ENCODE peak calls at places on chromosomes 5 and 9, in six cellular contexts. One of them, this sample, is unnamed.

GRCh38 chr5:15612915-15613635 is 113.1 kb downstream of the FBXL7 start:
- DNase-seq in lower leg skin: no peak
- DNase-seq in heart left ventricle: no peak
- DNase-seq in endothelial cell: no peak
- DNase-seq in astrocyte: no peak
- DNase-seq in epithelial cell of esophagus: no peak
- DNase-seq in this sample: no peak

GRCh38 chr5:96709152-96709821 is 47.1 kb downstream of the CAST start:
- DNase-seq in endothelial cell: no peak
- DNase-seq in lower leg skin: no peak
- DNase-seq in heart left ventricle: no peak
- DNase-seq in astrocyte: peak
- DNase-seq in epithelial cell of esophagus: peak
- DNase-seq in this sample: no peak

GRCh38 chr5:98268162-98268860 is 505.2 kb upstream of the RGMB start:
- DNase-seq in endothelial cell: no peak
- DNase-seq in heart left ventricle: no peak
- DNase-seq in lower leg skin: no peak
- DNase-seq in astrocyte: no peak
- DNase-seq in epithelial cell of esophagus: no peak
- DNase-seq in this sample: no peak

GRCh38 chr5:140966293-140967225 is at the start of gene PCDHAC2:
- DNase-seq in epithelial cell of esophagus: peak
- DNase-seq in lower leg skin: no peak
- DNase-seq in endothelial cell: peak
- DNase-seq in heart left ventricle: peak
- DNase-seq in astrocyte: peak
- DNase-seq in this sample: no peak

GRCh38 chr5:15807861-15808260 is 307.9 kb downstream of the FBXL7 start:
- DNase-seq in epithelial cell of esophagus: peak
- DNase-seq in endothelial cell: no peak
- DNase-seq in lower leg skin: peak
- DNase-seq in heart left ventricle: peak
- DNase-seq in astrocyte: peak
- DNase-seq in this sample: no peak

GRCh38 chr9:10268500-10269485 is 344.0 kb downstream of the PTPRD start:
- DNase-seq in lower leg skin: no peak
- DNase-seq in astrocyte: peak
- DNase-seq in endothelial cell: peak
- DNase-seq in epithelial cell of esophagus: peak
- DNase-seq in heart left ventricle: peak
- DNase-seq in this sample: no peak

GRCh38 chr5:101418735-101419134 is 515.7 kb upstream of the ST8SIA4 start:
- DNase-seq in astrocyte: no peak
- DNase-seq in lower leg skin: no peak
- DNase-seq in epithelial cell of esophagus: no peak
- DNase-seq in heart left ventricle: no peak
- DNase-seq in endothelial cell: no peak
- DNase-seq in this sample: no peak

GRCh38 chr9:126682928-126683697 is 69.4 kb downstream of the LMX1B start:
- DNase-seq in astrocyte: no peak
- DNase-seq in lower leg skin: no peak
- DNase-seq in heart left ventricle: peak
- DNase-seq in epithelial cell of esophagus: no peak
- DNase-seq in endothelial cell: no peak
- DNase-seq in this sample: no peak

GRCh38 chr5:54964405-54964804 is 21.0 kb downstream of the ESM1 start:
- DNase-seq in epithelial cell of esophagus: no peak
- DNase-seq in astrocyte: no peak
- DNase-seq in heart left ventricle: no peak
- DNase-seq in endothelial cell: no peak
- DNase-seq in lower leg skin: no peak
- DNase-seq in this sample: no peak

GRCh38 chr5:137735531-137736284 is at the start of gene KLHL3:
- DNase-seq in heart left ventricle: peak
- DNase-seq in lower leg skin: no peak
- DNase-seq in epithelial cell of esophagus: peak
- DNase-seq in endothelial cell: peak
- DNase-seq in astrocyte: peak
- DNase-seq in this sample: no peak

GRCh38 chr9:93013856-93014582 is 44.5 kb upstream of the SUSD3 start:
- DNase-seq in heart left ventricle: no peak
- DNase-seq in lower leg skin: no peak
- DNase-seq in epithelial cell of esophagus: no peak
- DNase-seq in endothelial cell: no peak
- DNase-seq in astrocyte: no peak
- DNase-seq in this sample: no peak

GRCh38 chr9:37917315-37917731 is 13.4 kb upstream of the SLC25A51 start:
- DNase-seq in lower leg skin: no peak
- DNase-seq in heart left ventricle: no peak
- DNase-seq in epithelial cell of esophagus: no peak
- DNase-seq in astrocyte: no peak
- DNase-seq in endothelial cell: no peak
- DNase-seq in this sample: no peak

GRCh38 chr9:16625831-16626230 is 244.6 kb downstream of the BNC2 start:
- DNase-seq in endothelial cell: no peak
- DNase-seq in epithelial cell of esophagus: no peak
- DNase-seq in astrocyte: peak
- DNase-seq in lower leg skin: no peak
- DNase-seq in heart left ventricle: no peak
- DNase-seq in this sample: no peak

GRCh38 chr9:37001461-37001860 is 32.6 kb downstream of the PAX5 start:
- DNase-seq in lower leg skin: no peak
- DNase-seq in astrocyte: no peak
- DNase-seq in heart left ventricle: no peak
- DNase-seq in epithelial cell of esophagus: no peak
- DNase-seq in endothelial cell: no peak
- DNase-seq in this sample: no peak

GRCh38 chr9:18255158-18255629 is 218.8 kb upstream of the ADAMTSL1 start:
- DNase-seq in lower leg skin: peak
- DNase-seq in astrocyte: peak
- DNase-seq in heart left ventricle: peak
- DNase-seq in epithelial cell of esophagus: peak
- DNase-seq in endothelial cell: peak
- DNase-seq in this sample: peak

GRCh38 chr9:14654932-14655331 is 38.3 kb downstream of the ZDHHC21 start:
- DNase-seq in heart left ventricle: no peak
- DNase-seq in lower leg skin: no peak
- DNase-seq in epithelial cell of esophagus: no peak
- DNase-seq in endothelial cell: no peak
- DNase-seq in astrocyte: no peak
- DNase-seq in this sample: no peak

GRCh38 chr5:39376293-39376714 is 12.0 kb upstream of the C9 start:
- DNase-seq in epithelial cell of esophagus: peak
- DNase-seq in endothelial cell: peak
- DNase-seq in heart left ventricle: no peak
- DNase-seq in astrocyte: peak
- DNase-seq in lower leg skin: peak
- DNase-seq in this sample: no peak
- TF ChIP-seq CTCF in epithelial cell of esophagus: peak
- TF ChIP-seq CTCF in endothelial cell: peak
- TF ChIP-seq CTCF in heart left ventricle: peak
- TF ChIP-seq CTCF in astrocyte: peak
- TF ChIP-seq CTCF in lower leg skin: no peak
- TF ChIP-seq CTCF in this sample: peak

DNA sequence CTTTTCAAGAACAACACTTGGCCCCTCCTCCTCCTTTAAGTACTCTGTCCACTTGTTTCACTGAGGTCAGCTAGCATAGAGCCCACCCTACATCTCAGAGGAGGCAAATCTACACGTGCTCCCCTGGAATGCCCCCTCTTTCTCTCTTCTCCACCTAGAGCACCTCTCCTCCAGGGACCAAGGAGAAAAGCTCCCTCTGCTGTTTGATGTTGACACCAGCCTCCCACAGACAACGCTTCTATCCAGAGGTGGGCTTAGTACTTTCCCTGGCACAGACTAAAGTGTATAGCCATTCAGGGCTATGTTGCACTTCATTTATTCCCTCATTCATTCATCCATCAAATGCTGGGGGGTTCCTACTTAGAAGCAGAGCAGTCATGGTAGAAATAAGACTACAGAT is 68.2 kb upstream of the TAF1L start:
- DNase-seq in endothelial cell: no peak
- DNase-seq in astrocyte: no peak
- DNase-seq in heart left ventricle: no peak
- DNase-seq in epithelial cell of esophagus: peak
- DNase-seq in lower leg skin: no peak
- DNase-seq in this sample: no peak
- TF ChIP-seq CTCF in endothelial cell: no peak
- TF ChIP-seq CTCF in astrocyte: peak
- TF ChIP-seq CTCF in heart left ventricle: no peak
- TF ChIP-seq CTCF in epithelial cell of esophagus: peak
- TF ChIP-seq CTCF in lower leg skin: no peak
- TF ChIP-seq CTCF in this sample: no peak

DNA sequence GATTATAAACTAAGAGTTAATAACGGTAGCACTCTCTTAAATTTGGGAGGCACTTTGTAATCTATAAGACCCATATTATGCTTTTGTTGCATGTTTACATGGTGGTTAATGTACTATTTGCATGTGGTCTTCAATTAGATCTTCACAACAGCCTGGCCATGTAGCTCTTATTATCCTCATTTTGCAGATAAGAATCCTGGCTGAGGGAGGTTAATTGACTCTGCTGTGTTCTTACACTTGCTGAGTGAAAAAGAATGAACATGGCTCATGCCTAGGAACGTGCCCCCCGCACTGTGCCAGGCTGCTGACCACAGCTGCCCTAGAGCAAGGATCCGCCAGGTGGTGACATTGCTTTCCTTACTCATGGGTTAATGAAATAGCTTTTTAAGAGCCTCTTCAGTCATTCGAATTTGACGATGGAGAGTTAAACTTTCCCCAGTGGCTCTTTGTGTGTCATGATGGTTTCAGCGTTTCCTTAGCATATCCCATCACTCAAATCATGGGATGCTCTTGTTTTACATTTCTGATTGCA is 97.9 kb downstream of the CDH6 start:
- DNase-seq in astrocyte: no peak
- DNase-seq in heart left ventricle: no peak
- DNase-seq in epithelial cell of esophagus: no peak
- DNase-seq in endothelial cell: peak
- DNase-seq in lower leg skin: no peak
- DNase-seq in this sample: no peak
- TF ChIP-seq CTCF in astrocyte: no peak
- TF ChIP-seq CTCF in heart left ventricle: no peak
- TF ChIP-seq CTCF in epithelial cell of esophagus: no peak
- TF ChIP-seq CTCF in endothelial cell: no peak
- TF ChIP-seq CTCF in lower leg skin: no peak
- TF ChIP-seq CTCF in this sample: no peak

GRCh38 chr9:74696520-74696919 is 191.2 kb downstream of the TRPM6 start:
- DNase-seq in endothelial cell: no peak
- DNase-seq in lower leg skin: no peak
- DNase-seq in epithelial cell of esophagus: no peak
- DNase-seq in heart left ventricle: no peak
- DNase-seq in astrocyte: no peak
- DNase-seq in this sample: no peak
- TF ChIP-seq CTCF in endothelial cell: peak
- TF ChIP-seq CTCF in lower leg skin: no peak
- TF ChIP-seq CTCF in epithelial cell of esophagus: peak
- TF ChIP-seq CTCF in heart left ventricle: no peak
- TF ChIP-seq CTCF in astrocyte: no peak
- TF ChIP-seq CTCF in this sample: no peak

This sample was measured in CD14-positive monocyte.